ENCODE peak calls at places on chromosomes 2 and 18, in four cellular contexts. G is H1, S is GM12878, Q is K562. R is an unnamed sample.

GRCh38 chr2:173359231-173359630 is 4.6 kb downstream of the CDCA7 start:
- DNase-seq in G (no peak), S (peak; percentile 79), Q (no peak), R (no peak)

GRCh38 chr18:9661564-9661963 is 46.5 kb upstream of the RAB31 start:
- DNase-seq in G (no peak), S (no peak), Q (no peak), R (no peak)

GRCh38 chr2:140929866-140930265 is 1201.0 kb downstream of the LRP1B start:
- DNase-seq in G (no peak), S (no peak), Q (no peak), R (no peak)

GRCh38 chr2:67341336-67341735 is 55.8 kb upstream of the ETAA1 start:
- DNase-seq in G (no peak), S (no peak), Q (no peak), R (no peak)

GRCh38 chr2:121151311-121152109 is 133.5 kb downstream of the TFCP2L1 start:
- DNase-seq in G (no peak), S (no peak), Q (no peak), R (no peak)

GRCh38 chr2:51027968-51028367 is 4.0 kb downstream of the NRXN1 start:
- DNase-seq in G (no peak), S (no peak), Q (no peak), R (no peak)

GRCh38 chr2:221606369-221606768 is 34.3 kb upstream of the EPHA4 start:
- DNase-seq in G (no peak), S (no peak), Q (no peak), R (no peak)

GRCh38 chr2:108920686-108921085 is 68.3 kb downstream of the EDAR start:
- DNase-seq in G (no peak), S (no peak), Q (no peak), R (no peak)

GRCh38 chr18:21672868-21673267 is 31.7 kb downstream of the ABHD3 start:
- DNase-seq in G (no peak), S (no peak), Q (no peak), R (peak; percentile 14)

GRCh38 chr2:27735263-27735904 is 36.1 kb upstream of the MRPL33 start:
- DNase-seq in G (peak; percentile 47), S (no peak), Q (peak; percentile 75), R (no peak)

GRCh38 chr2:96877513-96878159 is 7.8 kb upstream of the SEMA4C start:
- DNase-seq in G (no peak), S (no peak), Q (no peak), R (no peak)

GRCh38 chr2:110126086-110126773 is 10.6 kb upstream of the MALL start:
- DNase-seq in G (no peak), S (no peak), Q (no peak), R (no peak)

GRCh38 chr18:77063256-77063655 is 69.3 kb downstream of the MBP start:
- DNase-seq in G (no peak), S (peak; percentile 69), Q (no peak), R (no peak)

GRCh38 chr2:169865492-169865891 is 38.2 kb downstream of the UBR3 start:
- DNase-seq in G (no peak), S (no peak), Q (no peak), R (no peak)

GRCh38 chr2:96860065-96861029 is 2.5 kb upstream of the ANKRD39 start:
- DNase-seq in G (no peak), S (no peak), Q (no peak), R (no peak)

GRCh38 chr2:120205901-120206581 is 17.2 kb downstream of the TMEM185B start:
- DNase-seq in G (no peak), S (no peak), Q (peak; percentile 56), R (no peak)

GRCh38 chr18:64717026-64717425 is 568.1 kb upstream of the LINC00305 start:
- DNase-seq in G (no peak), S (no peak), Q (no peak), R (no peak)

GRCh38 chr2:107111623-107112022 is 225.7 kb upstream of the ST6GAL2 start:
- DNase-seq in G (no peak), S (no peak), Q (no peak), R (no peak)

GRCh38 chr2:127355407-127356008 is 32.3 kb downstream of the MAP3K2 start:
- DNase-seq in G (no peak), S (no peak), Q (peak; percentile 45), R (peak; percentile 38)
- TF ChIP-seq HDAC6 in G (no peak), S (no peak), Q (no peak), R (no peak)

GRCh38 chr2:180413331-180413730 is 406.2 kb upstream of the CWC22 start:
- DNase-seq in G (no peak), S (no peak), Q (no peak), R (no peak)
- TF ChIP-seq HDAC6 in G (no peak), S (no peak), Q (no peak), R (no peak)

GRCh38 chr2:98801930-98802329 is 71.0 kb upstream of the MGAT4A start:
- DNase-seq in G (no peak), S (no peak), Q (no peak), R (no peak)

GRCh38 chr2:98802344-98802743 is 71.4 kb upstream of the MGAT4A start:
- DNase-seq in G (no peak), S (no peak), Q (no peak), R (no peak)

GRCh38 chr2:98799375-98800329 is 68.7 kb upstream of the MGAT4A start:
- DNase-seq in G (no peak), S (no peak), Q (no peak), R (peak; percentile 66)

GRCh38 chr2:98801286-98801685 is 70.4 kb upstream of the MGAT4A start:
- DNase-seq in G (no peak), S (no peak), Q (no peak), R (no peak)

DNA sequence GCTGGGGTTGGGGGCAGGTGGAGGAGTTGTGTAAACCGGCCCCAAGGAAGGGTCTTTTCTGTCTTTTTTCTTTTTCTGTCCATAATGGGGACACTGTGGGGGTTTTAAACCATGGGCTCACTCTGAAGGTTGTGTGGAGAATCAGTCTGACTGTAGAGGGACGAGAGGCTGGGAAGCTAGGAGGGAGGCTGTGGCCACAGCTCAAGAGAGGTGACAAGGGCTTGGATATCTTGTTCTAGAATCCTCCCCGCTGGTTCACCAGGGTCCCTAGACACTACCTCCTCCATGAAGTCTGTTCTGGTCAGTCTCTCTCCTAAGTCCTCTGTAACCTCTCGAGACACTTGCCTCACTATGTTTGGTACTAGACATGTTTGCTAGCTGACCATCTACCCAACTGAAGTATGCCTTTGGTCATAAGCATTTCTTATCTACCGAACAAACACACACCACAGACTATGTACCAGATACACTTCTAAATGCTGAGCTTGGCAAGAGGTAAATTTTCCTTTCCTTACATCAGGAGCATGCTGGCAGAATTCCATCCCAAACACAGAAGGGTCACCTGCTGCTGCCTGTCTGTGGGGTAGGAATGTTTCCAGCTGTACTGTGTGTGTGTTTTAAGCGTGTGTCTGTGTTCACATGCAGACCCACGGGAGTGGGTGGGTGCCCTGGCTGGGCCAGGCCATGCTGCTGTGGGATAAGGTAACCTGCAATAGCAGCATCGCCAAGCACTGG is 69.6 kb upstream of the MGAT4A start:
- DNase-seq in G (no peak), S (no peak), Q (no peak), R (peak; percentile 58)
- TF ChIP-seq HDAC6 in G (no peak), S (no peak), Q (no peak), R (no peak)

GRCh38 chr2:190117305-190117704 is 54.8 kb upstream of the MSTN start:
- DNase-seq in G (no peak), S (no peak), Q (no peak), R (no peak)

GRCh38 chr2:190119257-190119656 is 56.7 kb upstream of the MSTN start:
- DNase-seq in G (peak; percentile 29), S (no peak), Q (no peak), R (no peak)

GRCh38 chr2:190121971-190122370 is 59.4 kb upstream of the MSTN start:
- DNase-seq in G (no peak), S (peak; percentile 9), Q (no peak), R (peak; percentile 24)

GRCh38 chr2:190123956-190124355 is 61.4 kb upstream of the MSTN start:
- DNase-seq in G (no peak), S (no peak), Q (no peak), R (no peak)

DNA sequence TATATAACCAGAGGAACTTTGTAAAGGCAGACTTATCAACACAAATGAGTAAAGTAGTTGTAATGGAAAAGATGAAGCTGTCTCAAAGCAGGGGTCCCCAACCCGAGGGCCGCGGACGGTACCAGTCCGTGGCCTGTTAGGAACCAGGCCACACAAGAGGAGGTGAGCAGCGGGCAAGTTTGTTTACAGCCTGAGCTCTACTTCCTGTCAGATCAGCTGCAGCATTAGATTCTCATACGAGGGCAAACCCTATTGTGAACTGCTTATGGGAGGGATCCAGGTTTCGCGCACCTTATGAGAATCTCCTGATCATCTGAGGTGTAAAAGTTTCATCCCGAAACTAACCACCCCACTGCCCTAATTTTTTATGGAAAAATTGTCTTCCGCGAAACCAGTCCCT is 57.4 kb upstream of the MSTN start:
- DNase-seq in G (no peak), S (no peak), Q (no peak), R (no peak)
- TF ChIP-seq HDAC6 in G (no peak), S (no peak), Q (no peak), R (no peak)

DNA sequence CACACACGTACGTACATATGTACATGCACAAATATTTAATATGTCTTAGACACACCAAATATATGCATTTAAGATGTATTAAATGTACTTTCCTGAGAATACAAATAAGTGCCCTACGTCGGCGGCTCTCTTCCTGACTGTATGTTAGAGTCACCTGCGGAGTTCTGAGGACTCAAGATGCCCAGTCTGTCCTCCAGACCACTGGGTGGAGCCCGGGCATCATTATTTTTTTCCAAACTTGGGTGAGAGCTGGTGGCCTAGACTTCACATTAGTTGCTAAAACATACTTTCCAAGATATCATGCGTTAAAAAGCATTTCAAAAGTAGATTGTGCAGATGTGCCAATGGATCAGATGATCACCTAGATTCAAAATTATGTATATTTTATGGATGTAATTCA is 2.9 kb downstream of the IL18R1 start:
- DNase-seq in G (no peak), S (no peak), Q (no peak), R (no peak)
- TF ChIP-seq HDAC6 in G (no peak), S (no peak), Q (no peak), R (no peak)

R was measured in HepG2.